ENCODE peak calls at places on chromosomes 13 and 19, in nine cellular contexts. C is thoracic aorta, B is breast epithelium, L is PC-9, V is sigmoid colon, T is left ventricle myocardium inferior, S is esophagus squamous epithelium, W is HCT116, F is endothelial cell of umbilical vein. Y is an unnamed sample.

GRCh38 chr19:46806651-46807050 is 18.3 kb upstream of the SLC1A5 start:
- DNase-seq in L (no peak), C (no peak), T (no peak), S (no peak), W (no peak), F (no peak), B (no peak), V (no peak), Y (no peak)

GRCh38 chr19:43691755-43692154 is 21.8 kb upstream of the PLAUR start:
- DNase-seq in T (no peak), S (no peak), W (no peak), L (no peak), V (no peak), F (no peak), C (no peak), B (no peak), Y (no peak)

GRCh38 chr19:4976412-4977298 is 7.7 kb downstream of the KDM4B start:
- DNase-seq in B (peak; percentile 88), V (peak; percentile 98), L (no peak), S (peak; percentile 38), C (peak; percentile 59), F (peak; percentile 58), W (no peak), T (peak; percentile 72), Y (peak; percentile 89)

GRCh38 chr19:17058236-17058635 is 17.0 kb downstream of the HAUS8 start:
- DNase-seq in V (no peak), B (no peak), L (no peak), W (no peak), C (no peak), T (no peak), S (no peak), F (no peak), Y (no peak)

GRCh38 chr13:26707122-26708006 is 53.2 kb downstream of the GPR12 start:
- DNase-seq in V (no peak), F (peak; percentile 41), S (no peak), B (no peak), W (peak; percentile 27), T (no peak), C (no peak), L (no peak), Y (no peak)

GRCh38 chr19:41682437-41682836 is 5.6 kb downstream of the CEACAM7 start:
- DNase-seq in B (no peak), W (no peak), F (no peak), T (no peak), S (no peak), L (no peak), C (no peak), V (no peak), Y (no peak)

GRCh38 chr13:79451500-79451962 is 29.4 kb upstream of the NDFIP2 start:
- DNase-seq in W (no peak), S (no peak), F (peak; percentile 65), L (no peak), T (no peak), C (no peak), B (no peak), V (no peak), Y (peak; percentile 83)

GRCh38 chr13:50991624-50992610 is 82.3 kb downstream of the RNASEH2B start:
- DNase-seq in B (no peak), C (no peak), L (no peak), V (no peak), W (no peak), S (no peak), F (no peak), T (no peak), Y (no peak)

GRCh38 chr13:27921961-27922910 is 2.4 kb downstream of the PDX1 start:
- DNase-seq in F (no peak), T (no peak), S (no peak), B (no peak), L (no peak), C (no peak), V (no peak), W (no peak), Y (no peak)

GRCh38 chr13:112056284-112056727 is 10.6 kb upstream of the SOX1 start:
- DNase-seq in C (no peak), T (no peak), V (no peak), W (no peak), S (no peak), L (no peak), F (no peak), B (no peak), Y (no peak)

GRCh38 chr13:74986609-74987008 is 495.4 kb downstream of the TBC1D4 start:
- DNase-seq in B (no peak), V (no peak), F (no peak), W (no peak), T (no peak), L (no peak), S (no peak), C (no peak), Y (no peak)

GRCh38 chr13:65985632-65986031 is 1244.5 kb downstream of the PCDH9 start:
- DNase-seq in W (peak; percentile 67), V (no peak), B (no peak), F (no peak), C (no peak), T (no peak), L (no peak), S (no peak), Y (no peak)

GRCh38 chr13:21834511-21834910 is 163.6 kb downstream of the FGF9 start:
- DNase-seq in L (no peak), T (no peak), W (no peak), V (no peak), B (no peak), C (no peak), S (no peak), F (no peak), Y (no peak)

GRCh38 chr13:98896083-98896867 is 81.6 kb downstream of the DOCK9 start:
- DNase-seq in S (no peak), F (no peak), W (no peak), L (no peak), T (no peak), V (no peak), C (no peak), B (no peak), Y (no peak)

GRCh38 chr19:55962186-55962585 is 14.6 kb downstream of the NLRP8 start:
- DNase-seq in B (no peak), W (no peak), S (no peak), F (no peak), C (no peak), T (no peak), L (no peak), V (no peak), Y (no peak)

GRCh38 chr19:45306522-45307027 is 16.1 kb downstream of the CKM start:
- DNase-seq in T (no peak), F (no peak), V (no peak), L (no peak), W (no peak), B (no peak), S (no peak), C (no peak), Y (no peak)

GRCh38 chr13:38636756-38637155 is 50.1 kb upstream of the FREM2 start:
- DNase-seq in L (peak; percentile 42), C (no peak), W (no peak), V (no peak), T (no peak), F (no peak), S (no peak), B (no peak), Y (no peak)

GRCh38 chr13:101529419-101529818 is 76.9 kb downstream of the ITGBL1 start:
- DNase-seq in L (no peak), F (no peak), W (no peak), S (no peak), V (no peak), B (peak; percentile 37), T (no peak), C (no peak), Y (peak; percentile 52)

GRCh38 chr19:14563590-14563926 is 8.3 kb downstream of the NDUFB7 start:
- DNase-seq in B (no peak), F (no peak), V (no peak), T (no peak), C (no peak), L (peak; percentile 25), S (no peak), W (no peak), Y (no peak)

GRCh38 chr13:97848886-97849285 is 104.6 kb upstream of the IPO5 start:
- DNase-seq in T (no peak), C (no peak), L (no peak), W (no peak), B (no peak), V (no peak), S (no peak), F (peak; percentile 91), Y (no peak)

GRCh38 chr13:97852181-97852874 is 101.1 kb upstream of the IPO5 start:
- DNase-seq in C (no peak), W (no peak), B (no peak), V (no peak), T (no peak), S (no peak), L (no peak), F (no peak), Y (no peak)

GRCh38 chr13:97853550-97853949 is 99.9 kb upstream of the IPO5 start:
- DNase-seq in L (peak; percentile 44), V (no peak), B (no peak), T (no peak), S (no peak), C (no peak), W (no peak), F (no peak), Y (no peak)

GRCh38 chr13:97851269-97851668 is 102.2 kb upstream of the IPO5 start:
- DNase-seq in W (no peak), V (no peak), L (no peak), T (no peak), S (no peak), C (no peak), B (no peak), F (no peak), Y (no peak)

GRCh38 chr13:97849305-97849704 is 104.2 kb upstream of the IPO5 start:
- DNase-seq in S (no peak), L (peak; percentile 46), B (no peak), F (peak; percentile 66), C (no peak), W (peak; percentile 34), V (no peak), T (no peak), Y (no peak)
- TF ChIP-seq CTCF in S (no peak), L (peak; percentile 71), B (no peak), F (peak; percentile 39), C (no peak), W (peak; percentile 53), V (no peak), T (peak; percentile 34), Y (peak; percentile 43)

GRCh38 chr13:88979465-88980180 is 1308.5 kb downstream of the SLITRK5 start:
- DNase-seq in B (no peak), V (no peak), W (no peak), F (no peak), T (no peak), C (no peak), L (no peak), S (no peak), Y (no peak)
- H3K36me3 ChIP-seq in B (no peaks in the 10 kb centered on the region), V (no peaks in the 10 kb centered on the region), W (no peaks in the 10 kb centered on the region), F (no peaks in the 10 kb centered on the region), T (no peaks in the 10 kb centered on the region), C (no peaks in the 10 kb centered on the region), L (no peaks in the 10 kb centered on the region), S (no peaks in the 10 kb centered on the region), Y (no peaks in the 10 kb centered on the region)

GRCh38 chr19:1672038-1672768 is 19.8 kb upstream of the TCF3 start:
- DNase-seq in C (no peak), V (no peak), L (no peak), B (no peak), S (no peak), T (no peak), F (no peak), W (no peak), Y (no peak)
- H3K27me3 ChIP-seq in C (peaks cover 11% of the 10 kb centered on the region), V (peaks cover 97% of the 10 kb centered on the region), L (no peaks in the 10 kb centered on the region), B (peaks cover 19% of the 10 kb centered on the region), S (peaks cover 46% of the 10 kb centered on the region), T (peaks cover 94% of the 10 kb centered on the region), F (peaks cover 24% of the 10 kb centered on the region), W (no peaks in the 10 kb centered on the region), Y (peaks cover 24% of the 10 kb centered on the region)

GRCh38 chr19:18746393-18747167 is 44.5 kb downstream of the COMP start:
- DNase-seq in B (no peak), W (no peak), L (no peak), F (no peak), V (no peak), T (no peak), C (no peak), S (no peak), Y (no peak)
- TF ChIP-seq CTCF in B (no peak), W (no peak), L (no peak), F (no peak), V (no peak), T (no peak), C (no peak), S (no peak), Y (no peak)